ENCODE peak calls at places on chromosomes 11 and 22, in five cellular contexts. Q is activated CD4-positive, alpha-beta T cell treated with anti-CD3 and anti-CD28 coated beads, Interleukin-2, amount 50 U/mL, for 1 hour; B is stimulated activated CD4-positive, alpha-beta T cell treated with anti-CD3 and anti-CD28 coated beads, TNF-alpha, amount 100 ng/mL, for 1 hour; U is H9; I is T-cell. P is an unnamed sample.

GRCh38 chr11:120878781-120879180 is 145.1 kb upstream of the TBCEL start:
- DNase-seq in Q (no peak), B (no peak), U (no peak), I (no peak), P (no peak)

GRCh38 chr11:70707821-70708220 is 309.5 kb downstream of the CTTN start:
- DNase-seq in Q (no peak), B (no peak), U (no peak), I (no peak), P (no peak)

GRCh38 chr11:7422544-7423331 is 62.6 kb upstream of the OLFML1 start:
- DNase-seq in Q (no peak), B (no peak), U (no peak), I (no peak), P (no peak)

GRCh38 chr11:125777309-125777708 is 1.3 kb downstream of the PATE2 start:
- DNase-seq in Q (no peak), B (no peak), U (no peak), I (no peak), P (no peak)

GRCh38 chr22:17106785-17107546 is 14.2 kb downstream of the TMEM121B start:
- DNase-seq in Q (peak), B (no peak), U (no peak), I (no peak), P (no peak)

GRCh38 chr11:43944761-43945311 is 2.4 kb downstream of the C11orf96 start:
- DNase-seq in Q (peak), B (no peak), U (peak), I (peak), P (peak)

GRCh38 chr11:45807792-45808238 is 2.9 kb downstream of the SLC35C1 start:
- DNase-seq in Q (no peak), B (no peak), U (no peak), I (no peak), P (no peak)

GRCh38 chr11:104891135-104891534 is 7.1 kb downstream of the CASP12 start:
- DNase-seq in Q (no peak), B (no peak), U (no peak), I (no peak), P (no peak)

GRCh38 chr11:2787816-2788750 is 88.3 kb upstream of the KCNQ1OT1 start:
- DNase-seq in Q (no peak), B (no peak), U (peak), I (no peak), P (no peak)

GRCh38 chr22:26550498-26551033 is 38.3 kb upstream of the TFIP11 start:
- DNase-seq in Q (no peak), B (no peak), U (no peak), I (no peak), P (no peak)

GRCh38 chr22:22431271-22432220 is 77.0 kb downstream of the ZNF280B start:
- DNase-seq in Q (peak), B (peak), U (peak), I (peak), P (peak)

GRCh38 chr22:44890416-44891292 is 119.2 kb downstream of the PHF21B start:
- DNase-seq in Q (no peak), B (no peak), U (no peak), I (no peak), P (no peak)

GRCh38 chr11:119589011-119589410 is 140.0 kb downstream of the NECTIN1 start:
- DNase-seq in Q (no peak), B (no peak), U (no peak), I (no peak), P (no peak)

GRCh38 chr11:34792814-34793241 is 123.4 kb downstream of the APIP start:
- DNase-seq in Q (no peak), B (no peak), U (no peak), I (no peak), P (no peak)

GRCh38 chr11:61195710-61196109 is 7.6 kb upstream of the PGA3 start:
- DNase-seq in Q (no peak), B (no peak), U (no peak), I (no peak), P (no peak)

GRCh38 chr11:17939542-17939941 is 73.3 kb downstream of the SERGEF start:
- DNase-seq in Q (no peak), B (no peak), U (no peak), I (no peak), P (no peak)

GRCh38 chr11:124899376-124900145 is 1.9 kb upstream of the ROBO4 start:
- DNase-seq in Q (no peak), B (no peak), U (peak), I (no peak), P (no peak)

GRCh38 chr11:95917188-95918036 is 6.5 kb downstream of the MTMR2 start:
- DNase-seq in Q (no peak), B (no peak), U (no peak), I (no peak), P (no peak)

GRCh38 chr11:91998466-91998865 is 226.2 kb upstream of the FAT3 start:
- DNase-seq in Q (no peak), B (no peak), U (no peak), I (no peak), P (no peak)

GRCh38 chr11:84922836-84923235 is 704.3 kb downstream of the DLG2 start:
- DNase-seq in Q (no peak), B (no peak), U (no peak), I (no peak), P (no peak)

GRCh38 chr22:31393890-31394289 is 5.5 kb upstream of the DRG1 start:
- DNase-seq in Q (no peak), B (no peak), U (no peak), I (no peak), P (no peak)

GRCh38 chr11:32056445-32056844 is 34.4 kb upstream of the RCN1 start:
- DNase-seq in Q (no peak), B (no peak), U (no peak), I (no peak), P (no peak)

GRCh38 chr11:8624698-8625097 is 30.7 kb upstream of the STK33 start:
- DNase-seq in Q (no peak), B (no peak), U (no peak), I (no peak), P (no peak)

GRCh38 chr22:39280250-39280649 is 35.5 kb upstream of the PDGFB start:
- DNase-seq in Q (no peak), B (no peak), U (no peak), I (no peak), P (no peak)

GRCh38 chr11:47220401-47220821 is 5.6 kb downstream of the DDB2 start:
- DNase-seq in Q (no peak), B (no peak), U (no peak), I (no peak), P (no peak)

P was measured in memory B cell.